ENCODE peak calls at places on chromosome 16, in four cellular contexts. Q is cardiac muscle cell, G is astrocyte of the cerebellum, L is LNCaP clone FGC. D is an unnamed sample.

GRCh38 chr16:14307623-14308356 is 236.7 kb downstream of the MRTFB start:
- DNase-seq in Q (no peak), L (no peak), G (no peak), D (no peak)

GRCh38 chr16:68707341-68708152 is 29.5 kb upstream of the CDH1 start:
- DNase-seq in L (no peak), G (no peak), Q (peak), D (no peak)

GRCh38 chr16:20968765-20969164 is 68.2 kb downstream of the LYRM1 start:
- DNase-seq in G (no peak), Q (no peak), L (no peak), D (no peak)

GRCh38 chr16:23286131-23286532 is 16.0 kb upstream of the SCNN1B start:
- DNase-seq in G (no peak), L (no peak), Q (no peak), D (peak)

GRCh38 chr16:74455213-74455612 is 33.9 kb upstream of the CLEC18B start:
- DNase-seq in Q (no peak), L (no peak), G (peak), D (no peak)

GRCh38 chr16:46949216-46949892 is 24.1 kb downstream of the DNAJA2 start:
- DNase-seq in G (no peak), Q (no peak), L (peak), D (no peak)

GRCh38 chr16:60346256-60346655 is 1612.1 kb upstream of the GOT2 start:
- DNase-seq in L (no peak), Q (no peak), G (no peak), D (no peak)

GRCh38 chr16:46620265-46621005 is 744 bp downstream of the SHCBP1 start:
- DNase-seq in G (no peak), L (no peak), Q (no peak), D (no peak)

GRCh38 chr16:25443994-25444393 is 186.3 kb upstream of the ZKSCAN2 start:
- DNase-seq in Q (no peak), L (no peak), G (no peak), D (no peak)

GRCh38 chr16:57634171-57634570 is 5.7 kb downstream of the ADGRG1 start:
- DNase-seq in G (no peak), Q (no peak), L (no peak), D (no peak)

GRCh38 chr16:2799852-2800226 is 1.6 kb downstream of the PRSS41 start:
- DNase-seq in L (peak), Q (peak), G (no peak), D (no peak)

GRCh38 chr16:79081292-79082066 is 519.1 kb downstream of the MAF start:
- DNase-seq in G (no peak), L (no peak), Q (no peak), D (no peak)

GRCh38 chr16:56401482-56401881 is 23.9 kb downstream of the AMFR start:
- DNase-seq in G (no peak), Q (no peak), L (no peak), D (no peak)

GRCh38 chr16:67865318-67865717 is 7.5 kb upstream of the EDC4 start:
- DNase-seq in Q (peak), L (no peak), G (no peak), D (no peak)

GRCh38 chr16:88478889-88479794 is 26.1 kb downstream of the ZFPM1 start:
- DNase-seq in Q (peak), L (no peak), G (no peak), D (no peak)

GRCh38 chr16:11909653-11910551 is 5.9 kb downstream of the GSPT1 start:
- DNase-seq in L (no peak), Q (no peak), G (peak), D (no peak)

GRCh38 chr16:30148101-30148500 is 25.1 kb upstream of the MAPK3 start:
- DNase-seq in G (no peak), L (no peak), Q (no peak), D (no peak)

GRCh38 chr16:56936491-56936890 is 4.5 kb downstream of the HERPUD1 start:
- DNase-seq in G (no peak), L (no peak), Q (no peak), D (peak)

GRCh38 chr16:85172465-85173071 is 60.3 kb upstream of the CIBAR2 start:
- DNase-seq in G (no peak), L (no peak), Q (peak), D (no peak)
- H3K4me3 ChIP-seq in G (peak), L (no peak), Q (peak), D (peak)

GRCh38 chr16:85607331-85607765 is 5.8 kb upstream of the GSE1 start:
- DNase-seq in G (no peak), Q (peak), L (no peak), D (no peak)

GRCh38 chr16:85606920-85607319 is 6.2 kb upstream of the GSE1 start:
- DNase-seq in G (no peak), L (no peak), Q (no peak), D (no peak)

GRCh38 chr16:85608515-85608885 is 4.6 kb upstream of the GSE1 start:
- DNase-seq in L (no peak), G (no peak), Q (no peak), D (no peak)

GRCh38 chr16:85608887-85609286 is 4.2 kb upstream of the GSE1 start:
- DNase-seq in L (no peak), G (no peak), Q (no peak), D (no peak)

DNA sequence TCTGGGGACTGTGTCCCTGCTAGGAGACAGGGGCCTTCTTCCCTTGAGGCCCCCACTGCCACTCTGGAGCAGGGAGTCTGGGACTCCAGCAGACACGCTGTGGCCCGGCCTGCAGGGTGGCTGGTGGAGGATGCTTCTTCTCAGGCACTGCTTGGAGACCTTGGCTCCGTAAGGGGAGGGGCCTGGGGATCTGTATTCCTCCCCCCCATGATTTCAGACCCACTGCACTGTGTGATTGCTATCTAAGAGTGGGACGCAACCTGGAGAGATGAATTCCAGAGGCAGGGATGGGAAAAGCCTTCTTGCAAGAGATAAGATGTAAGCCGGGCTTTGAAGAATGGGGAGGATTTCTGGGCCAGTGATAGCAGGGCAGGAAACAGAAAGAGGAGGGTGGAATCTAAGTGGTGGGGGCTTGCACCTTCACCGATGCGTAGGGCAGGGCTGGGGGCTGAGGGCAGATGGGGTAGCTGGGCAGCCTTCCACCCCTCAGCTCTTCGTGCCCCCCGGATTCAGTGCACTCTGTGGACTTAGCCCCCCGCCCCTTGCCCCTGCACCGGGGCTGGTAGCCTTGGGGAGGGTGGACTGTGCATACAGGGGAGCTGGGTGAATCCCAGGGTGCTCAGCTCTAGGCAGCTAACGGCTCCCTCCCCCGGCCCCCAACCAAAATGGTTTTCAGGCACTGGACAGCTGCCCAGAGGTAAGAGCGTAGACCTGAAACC is 5.2 kb upstream of the GSE1 start:
- DNase-seq in L (no peak), G (no peak), Q (no peak), D (no peak)
- H3K4me3 ChIP-seq in L (no peak), G (no peak), Q (no peak), D (no peak)

GRCh38 chr16:84819644-84820304 is at the start of gene CRISPLD2:
- DNase-seq in G (peak), Q (peak), L (peak), D (no peak)

GRCh38 chr16:84821728-84822676 is 2.2 kb downstream of the CRISPLD2 start:
- DNase-seq in L (no peak), Q (no peak), G (no peak), D (no peak)

GRCh38 chr16:84820305-84820684 is 510 bp downstream of the CRISPLD2 start:
- DNase-seq in L (no peak), Q (no peak), G (no peak), D (no peak)

GRCh38 chr16:84821179-84821578 is 1.4 kb downstream of the CRISPLD2 start:
- DNase-seq in Q (no peak), L (no peak), G (no peak), D (no peak)

DNA sequence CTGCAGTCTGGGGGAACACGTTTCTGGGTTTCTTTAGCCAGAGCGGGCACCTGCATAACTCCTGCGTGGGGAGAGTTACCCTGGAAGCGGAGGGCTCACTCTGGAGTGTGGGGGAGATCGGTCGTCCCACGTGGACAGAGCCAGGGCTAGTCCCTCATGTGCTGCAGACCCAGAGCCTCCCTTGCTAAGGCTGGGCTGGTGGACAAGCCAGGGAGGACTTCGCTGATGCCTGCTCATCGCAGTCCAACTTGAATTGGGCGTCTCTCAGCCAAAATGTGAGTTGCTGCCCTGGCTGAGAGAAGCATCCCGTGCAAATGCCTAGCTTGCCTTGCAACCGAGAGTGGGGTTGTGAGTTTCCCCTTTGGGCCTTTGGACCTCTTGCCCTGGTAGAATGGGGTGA is 986 bp downstream of the CRISPLD2 start:
- DNase-seq in Q (no peak), L (no peak), G (no peak), D (no peak)
- H3K4me3 ChIP-seq in Q (no peak), L (no peak), G (peak), D (no peak)

DNA sequence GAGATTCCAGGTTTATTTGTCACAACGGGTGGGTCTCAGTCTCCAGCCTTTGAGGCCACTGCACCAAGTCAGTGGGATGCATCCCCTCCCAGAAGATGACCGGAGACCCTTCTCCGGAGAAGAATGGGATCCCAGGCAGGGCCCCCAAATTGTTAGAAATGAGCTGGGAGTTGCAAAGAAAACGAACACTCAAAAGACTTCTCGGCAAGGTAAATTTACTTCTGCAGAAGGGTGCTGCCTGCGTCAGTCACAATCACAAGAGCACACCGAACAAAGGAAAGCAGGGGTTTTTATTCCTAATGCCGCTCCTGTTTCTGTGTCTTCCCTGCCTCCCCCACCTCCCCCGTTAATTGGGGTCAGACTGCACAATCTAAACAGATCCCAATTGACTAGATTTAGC is 61.4 kb downstream of the ATF7IP2 start:
- DNase-seq in G (no peak), L (no peak), Q (no peak), D (no peak)
- H3K4me3 ChIP-seq in G (no peak), L (no peak), Q (no peak), D (no peak)

D was measured in AG09309.